ENCODE peak calls at places on chromosomes 7 and 10, in five cellular contexts. P, Y, H, K and R are unnamed samples.

GRCh38 chr7:12031638-12032037 is 179.5 kb upstream of the TMEM106B start:
- DNase-seq in H (no peak), P (peak; percentile 29), Y (no peak), K (no peak), R (no peak)

GRCh38 chr10:16509996-16510395 is 11.7 kb downstream of the C1QL3 start:
- DNase-seq in H (no peak), P (peak; percentile 32), Y (no peak), K (no peak), R (no peak)

GRCh38 chr10:73998623-73999622 is 1.0 kb downstream of the VCL start:
- DNase-seq in P (peak; percentile 89), Y (no peak), H (no peak), K (peak; percentile 24), R (peak; percentile 1)

GRCh38 chr10:95728535-95728934 is 27.4 kb upstream of the ENTPD1 start:
- DNase-seq in Y (no peak), P (peak; percentile 37), K (no peak), H (no peak), R (no peak)

GRCh38 chr7:34620425-34620824 is 37.6 kb upstream of the NPSR1 start:
- DNase-seq in K (no peak), H (no peak), Y (no peak), P (no peak), R (no peak)

GRCh38 chr10:9922123-9922685 is 1095.5 kb upstream of the CELF2 start:
- DNase-seq in K (no peak), H (no peak), Y (no peak), P (no peak), R (no peak)

GRCh38 chr10:9547921-9548904 is 1469.5 kb upstream of the CELF2 start:
- DNase-seq in Y (no peak), K (no peak), P (no peak), H (no peak), R (no peak)

GRCh38 chr10:127349737-127350136 is 153.3 kb upstream of the INSYN2A start:
- DNase-seq in P (no peak), Y (no peak), K (no peak), H (no peak), R (no peak)

GRCh38 chr7:118389629-118390028 is 165.1 kb downstream of the ANKRD7 start:
- DNase-seq in Y (no peak), H (no peak), K (no peak), P (no peak), R (no peak)

GRCh38 chr10:104300002-104300735 is 31.2 kb downstream of the GSTO2 start:
- DNase-seq in Y (no peak), K (no peak), H (no peak), P (peak; percentile 99), R (no peak)